ENCODE peak calls at places on chromosomes 4 and X, in eight cellular contexts. H is endothelial cell, M is SK-N-SH, Z is WTC11, V is mammary epithelial cell, B is AG04449, Q is neural crest cell, U is GM06990. G is an unnamed sample.

GRCh38 chr4:98706200-98706813 is 47.9 kb upstream of the TSPAN5 start:
- DNase-seq in H (no peak), M (no peak), Z (no peak), V (no peak), B (no peak), Q (no peak), U (no peak), G (no peak)

GRCh38 chrX:49704692-49705404 is 9.1 kb upstream of the PAGE1 start:
- DNase-seq in H (no peak), M (no peak), Z (no peak), V (no peak), B (no peak), Q (no peak), U (no peak), G (no peak)

GRCh38 chr4:160180206-160180605 is 1077.3 kb downstream of the RAPGEF2 start:
- DNase-seq in H (no peak), M (no peak), Z (no peak), V (peak; percentile 77), B (no peak), Q (no peak), U (no peak), G (no peak)

GRCh38 chr4:17636696-17637351 is 22.4 kb downstream of the MED28 start:
- DNase-seq in H (peak; percentile 83), M (peak; percentile 92), Z (peak; percentile 88), V (peak; percentile 54), B (no peak), Q (peak; percentile 85), U (peak; percentile 47), G (peak; percentile 88)

GRCh38 chrX:2451456-2452316 is 49.1 kb downstream of the DHRSX start:
- DNase-seq in H (no peak), M (no peak), Z (peak; percentile 44), V (no peak), B (peak; percentile 12), Q (no peak), U (no peak), G (no peak)

GRCh38 chrX:13898084-13898483 is 81.2 kb upstream of the GPM6B start:
- DNase-seq in H (peak; percentile 18), M (peak; percentile 11), Z (peak; percentile 16), V (peak; percentile 41), B (no peak), Q (no peak), U (no peak), G (peak; percentile 22)

GRCh38 chrX:1062351-1062750 is 150.1 kb downstream of the CRLF2 start:
- DNase-seq in H (no peak), M (no peak), Z (no peak), V (no peak), B (no peak), Q (no peak), U (no peak), G (no peak)

GRCh38 chr4:3387943-3388348 is 53.8 kb upstream of the HGFAC start:
- DNase-seq in H (no peak), M (peak; percentile 44), Z (no peak), V (peak; percentile 88), B (no peak), Q (no peak), U (peak; percentile 56), G (no peak)

GRCh38 chrX:46180258-46180687 is 364.9 kb downstream of the ZNF674 start:
- DNase-seq in H (no peak), M (no peak), Z (no peak), V (peak; percentile 82), B (peak; percentile 51), Q (no peak), U (peak; percentile 22), G (no peak)

GRCh38 chr4:1478766-1479355 is 72.6 kb upstream of the NKX1-1 start:
- DNase-seq in H (no peak), M (peak; percentile 48), Z (peak; percentile 5), V (no peak), B (no peak), Q (no peak), U (no peak), G (no peak)

GRCh38 chr4:16667464-16667863 is 231.0 kb downstream of the LDB2 start:
- DNase-seq in H (no peak), M (no peak), Z (no peak), V (peak; percentile 1), B (peak; percentile 75), Q (no peak), U (no peak), G (no peak)

GRCh38 chr4:169397762-169398161 is 127.0 kb upstream of the SH3RF1 start:
- DNase-seq in H (no peak), M (no peak), Z (no peak), V (peak; percentile 68), B (no peak), Q (no peak), U (no peak), G (no peak)

GRCh38 chr4:10761903-10762302 is 77.3 kb upstream of the CLNK start:
- DNase-seq in H (no peak), M (no peak), Z (no peak), V (no peak), B (no peak), Q (no peak), U (no peak), G (no peak)

GRCh38 chrX:123961268-123962005 is at the start of gene STAG2:
- DNase-seq in H (peak; percentile 56), M (peak; percentile 66), Z (peak; percentile 65), V (peak; percentile 71), B (peak; percentile 34), Q (peak; percentile 54), U (peak; percentile 70), G (peak; percentile 55)

GRCh38 chrX:22974616-22975015 is 25.1 kb upstream of the DDX53 start:
- DNase-seq in H (no peak), M (no peak), Z (no peak), V (no peak), B (no peak), Q (no peak), U (no peak), G (no peak)

GRCh38 chrX:46653482-46653881 is 79.9 kb downstream of the CHST7 start:
- DNase-seq in H (peak; percentile 34), M (peak; percentile 34), Z (peak; percentile 54), V (no peak), B (no peak), Q (no peak), U (no peak), G (no peak)

GRCh38 chr4:168550071-168550766 is 53.4 kb downstream of the PALLD start:
- DNase-seq in H (no peak), M (no peak), Z (no peak), V (no peak), B (no peak), Q (no peak), U (no peak), G (no peak)

GRCh38 chrX:129445436-129445835 is 77.9 kb downstream of the SMARCA1 start:
- DNase-seq in H (no peak), M (no peak), Z (no peak), V (no peak), B (no peak), Q (no peak), U (no peak), G (no peak)

GRCh38 chrX:129452523-129452922 is 70.8 kb downstream of the SMARCA1 start:
- DNase-seq in H (no peak), M (no peak), Z (no peak), V (no peak), B (no peak), Q (no peak), U (no peak), G (no peak)

GRCh38 chrX:129450123-129450522 is 73.2 kb downstream of the SMARCA1 start:
- DNase-seq in H (no peak), M (no peak), Z (no peak), V (no peak), B (no peak), Q (no peak), U (no peak), G (no peak)

DNA sequence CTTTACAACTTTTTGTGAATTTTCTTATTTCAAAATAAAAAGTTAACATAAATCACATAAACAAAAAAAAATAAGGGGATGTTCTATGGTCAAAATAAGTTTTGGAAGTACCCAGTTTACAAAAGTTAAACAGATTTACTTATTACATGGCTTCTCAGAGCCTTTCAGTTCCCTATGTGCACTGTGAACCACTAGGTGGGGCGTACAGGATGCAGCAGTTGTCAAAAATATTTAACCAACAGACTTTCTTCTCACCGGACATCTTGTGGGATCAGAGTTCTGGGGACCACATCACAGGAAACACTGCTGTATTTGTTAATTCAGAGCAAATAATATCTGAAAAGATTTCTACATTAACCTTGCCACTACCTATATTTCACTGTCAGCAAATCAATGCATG is 74.1 kb downstream of the SMARCA1 start:
- DNase-seq in H (no peak), M (no peak), Z (no peak), V (no peak), B (no peak), Q (no peak), U (no peak), G (no peak)
- TF ChIP-seq CTCF in H (no peak), M (peak; percentile 30), Z (no peak), V (no peak), B (no peak), Q (peak; percentile 39), U (peak; percentile 13), G (no peak)

GRCh38 chrX:34341814-34342213 is 209.7 kb upstream of the FAM47A start:
- DNase-seq in H (no peak), M (no peak), Z (no peak), V (no peak), B (no peak), Q (no peak), U (no peak), G (no peak)

GRCh38 chrX:34343001-34343400 is 210.9 kb upstream of the FAM47A start:
- DNase-seq in H (no peak), M (no peak), Z (no peak), V (no peak), B (no peak), Q (no peak), U (no peak), G (no peak)

GRCh38 chrX:34338046-34338445 is 205.9 kb upstream of the FAM47A start:
- DNase-seq in H (no peak), M (no peak), Z (no peak), V (no peak), B (no peak), Q (no peak), U (no peak), G (no peak)

DNA sequence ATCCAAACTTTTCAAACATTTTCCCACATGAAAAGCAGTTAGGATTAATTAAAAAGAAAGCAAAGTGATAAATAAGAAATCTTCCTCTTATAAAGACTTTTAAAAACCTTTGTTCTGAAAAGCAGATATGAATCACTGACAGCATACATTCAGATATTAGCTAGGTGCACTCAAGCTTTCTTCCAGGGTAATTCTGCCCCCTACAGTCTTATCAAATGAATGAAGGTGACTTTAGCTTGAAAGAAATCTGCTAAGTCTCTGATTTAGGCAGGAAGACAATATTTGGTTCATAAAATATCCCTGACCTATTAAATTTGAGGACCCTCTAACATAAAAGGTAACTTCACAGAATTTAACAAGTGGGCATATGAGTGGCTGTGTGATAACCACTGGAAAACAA is 209.1 kb upstream of the FAM47A start:
- DNase-seq in H (no peak), M (no peak), Z (no peak), V (no peak), B (no peak), Q (no peak), U (no peak), G (no peak)
- TF ChIP-seq CTCF in H (no peak), M (no peak), Z (no peak), V (peak; percentile 26), B (no peak), Q (peak; percentile 54), U (peak; percentile 2), G (no peak)

GRCh38 chr4:89949782-89950387 is 55.2 kb downstream of the MMRN1 start:
- DNase-seq in H (no peak), M (peak; percentile 2), Z (no peak), V (no peak), B (no peak), Q (no peak), U (no peak), G (no peak)
- TF ChIP-seq CTCF in H (no peak), M (peak; percentile 39), Z (no peak), V (peak; percentile 40), B (no peak), Q (peak; percentile 53), U (peak; percentile 37), G (peak; percentile 22)

GRCh38 chr4:119005888-119006287 is 117.2 kb downstream of the SYNPO2 start:
- DNase-seq in H (no peak), M (no peak), Z (no peak), V (no peak), B (no peak), Q (no peak), U (no peak), G (no peak)
- TF ChIP-seq CTCF in H (no peak), M (no peak), Z (no peak), V (no peak), B (no peak), Q (no peak), U (no peak), G (no peak)

G was measured in GM13977.